ENCODE peak calls at places on chromosomes 4 and X, in nine cellular contexts. A, O, M, N, E, D, R, F and U are unnamed samples.

GRCh38 chrX:40922307-40922706 is 162.9 kb upstream of the USP9X start:
- DNase-seq in A (no peak), O (no peak), M (peak; percentile 80), N (no peak), E (no peak), D (no peak), R (no peak), F (no peak), U (no peak)

GRCh38 chr4:7365472-7366179 is 69.1 kb downstream of the PSAPL1 start:
- DNase-seq in A (no peak), O (no peak), M (no peak), N (peak; percentile 96), E (no peak), D (no peak), R (peak; percentile 90), F (peak; percentile 83), U (no peak)

GRCh38 chrX:145727476-145727875 is 90.2 kb upstream of the SLITRK2 start:
- DNase-seq in A (no peak), O (no peak), M (no peak), N (no peak), E (no peak), D (no peak), R (peak; percentile 21), F (peak; percentile 20), U (no peak)

GRCh38 chrX:97399400-97399799 is 515.7 kb downstream of the RPA4 start:
- DNase-seq in A (peak; percentile 81), O (no peak), M (peak; percentile 42), N (no peak), E (peak; percentile 19), D (no peak), R (no peak), F (no peak), U (no peak)

GRCh38 chrX:105634180-105634579 is 188.2 kb upstream of the NRK start:
- DNase-seq in A (no peak), O (no peak), M (no peak), N (no peak), E (no peak), D (no peak), R (no peak), F (no peak), U (no peak)

GRCh38 chr4:152591361-152591760 is 55.5 kb upstream of the FBXW7 start:
- DNase-seq in A (peak; percentile 57), O (no peak), M (peak; percentile 66), N (peak; percentile 82), E (no peak), D (peak; percentile 29), R (no peak), F (no peak), U (no peak)

GRCh38 chr4:19684079-19684478 is 567.6 kb upstream of the SLIT2 start:
- DNase-seq in A (no peak), O (no peak), M (no peak), N (no peak), E (no peak), D (no peak), R (no peak), F (no peak), U (no peak)

GRCh38 chr4:86011117-86011516 is 348.7 kb downstream of the MAPK10 start:
- DNase-seq in A (no peak), O (no peak), M (peak; percentile 94), N (no peak), E (peak; percentile 50), D (no peak), R (no peak), F (no peak), U (no peak)

GRCh38 chrX:7603387-7603786 is 239.6 kb upstream of the VCX start:
- DNase-seq in A (no peak), O (no peak), M (no peak), N (no peak), E (no peak), D (no peak), R (no peak), F (no peak), U (no peak)

GRCh38 chr4:163748474-163748873 is 254.0 kb downstream of the TMA16 start:
- DNase-seq in A (no peak), O (no peak), M (no peak), N (peak; percentile 45), E (no peak), D (no peak), R (no peak), F (no peak), U (no peak)

GRCh38 chrX:110671068-110671803 is 124.4 kb downstream of the CHRDL1 start:
- DNase-seq in A (no peak), O (no peak), M (no peak), N (no peak), E (no peak), D (no peak), R (no peak), F (no peak), U (no peak)

GRCh38 chr4:83054928-83055327 is 19.9 kb downstream of the COPS4 start:
- DNase-seq in A (peak; percentile 34), O (no peak), M (peak; percentile 50), N (no peak), E (no peak), D (no peak), R (no peak), F (no peak), U (no peak)

GRCh38 chrX:18676470-18676869 is 4.6 kb upstream of the RS1 start:
- DNase-seq in A (no peak), O (no peak), M (peak; percentile 14), N (no peak), E (no peak), D (no peak), R (no peak), F (no peak), U (no peak)

GRCh38 chr4:60724623-60725022 is 475.5 kb upstream of the ADGRL3 start:
- DNase-seq in A (no peak), O (no peak), M (peak; percentile 88), N (no peak), E (no peak), D (no peak), R (no peak), F (no peak), U (peak; percentile 72)

GRCh38 chrX:135625995-135626394 is 87.4 kb upstream of the CT45A1 start:
- DNase-seq in A (no peak), O (no peak), M (peak; percentile 0), N (no peak), E (no peak), D (no peak), R (no peak), F (no peak), U (no peak)

GRCh38 chr4:100189820-100190642 is at the start of gene DDIT4L:
- DNase-seq in A (peak; percentile 71), O (no peak), M (peak; percentile 56), N (no peak), E (no peak), D (no peak), R (peak; percentile 4), F (peak; percentile 10), U (peak; percentile 78)

GRCh38 chr4:84578540-84579409 is 4.2 kb upstream of the CDS1 start:
- DNase-seq in A (no peak), O (no peak), M (peak; percentile 72), N (peak; percentile 1), E (peak; percentile 16), D (no peak), R (peak; percentile 34), F (no peak), U (no peak)

GRCh38 chr4:48699470-48699869 is 80.6 kb downstream of the FRYL start:
- DNase-seq in A (no peak), O (no peak), M (no peak), N (no peak), E (no peak), D (no peak), R (no peak), F (no peak), U (no peak)